ENCODE peak calls at places on chromosomes 16 and 17, in ten cellular contexts. Q is A549, H is cardiac muscle cell, B is progenitor cell of endocrine pancreas, G is H9, L is fibroblast of pulmonary artery, E is left ventricle myocardium inferior, V is choroid plexus epithelial cell, I is WTC11, K is omental fat pad. X is an unnamed sample.

GRCh38 chr16:19948186-19949104 is 63.8 kb upstream of the GPRC5B start:
- DNase-seq in Q (no peak), H (no peak), B (no peak), G (no peak), L (no peak), E (no peak), V (no peak), I (peak), K (no peak), X (no peak)

GRCh38 chr16:89130448-89130847 is 36.8 kb downstream of the ACSF3 start:
- DNase-seq in Q (no peak), H (no peak), B (no peak), G (no peak), L (no peak), E (peak), V (no peak), I (no peak), K (no peak), X (no peak)

GRCh38 chr16:65327346-65327745 is 205.5 kb upstream of the CDH11 start:
- DNase-seq in Q (no peak), H (no peak), B (no peak), G (no peak), L (no peak), E (no peak), V (no peak), I (no peak), K (no peak), X (no peak)

GRCh38 chr17:27408891-27409290 is 47.4 kb upstream of the KSR1 start:
- DNase-seq in Q (no peak), H (no peak), B (no peak), G (no peak), L (peak), E (no peak), V (peak), I (no peak), K (no peak), X (no peak)

GRCh38 chr17:6815775-6816174 is 15.8 kb downstream of the TEKT1 start:
- DNase-seq in Q (no peak), H (no peak), B (no peak), G (no peak), L (no peak), E (no peak), V (no peak), I (no peak), K (no peak), X (no peak)

GRCh38 chr17:4411201-4411600 is 22.5 kb upstream of the SPNS3 start:
- DNase-seq in Q (no peak), H (no peak), B (no peak), G (no peak), L (no peak), E (no peak), V (no peak), I (no peak), K (no peak), X (no peak)

GRCh38 chr17:51046527-51047384 is 73.9 kb downstream of the SPAG9 start:
- DNase-seq in Q (no peak), H (peak), B (peak), G (peak), L (peak), E (peak), V (peak), I (peak), K (peak), X (no peak)

GRCh38 chr16:55499951-55500350 is 8.9 kb upstream of the LPCAT2 start:
- DNase-seq in Q (no peak), H (peak), B (no peak), G (no peak), L (peak), E (no peak), V (peak), I (no peak), K (no peak), X (no peak)

GRCh38 chr16:66695474-66695934 is 1.0 kb downstream of the CMTM4 start:
- DNase-seq in Q (no peak), H (no peak), B (no peak), G (no peak), L (no peak), E (no peak), V (no peak), I (no peak), K (no peak), X (no peak)

GRCh38 chr16:12143776-12144175 is 167.2 kb downstream of the SNX29 start:
- DNase-seq in Q (no peak), H (no peak), B (no peak), G (no peak), L (no peak), E (no peak), V (no peak), I (no peak), K (no peak), X (no peak)

GRCh38 chr16:17518441-17518840 is 47.7 kb upstream of the XYLT1 start:
- DNase-seq in Q (no peak), H (no peak), B (no peak), G (no peak), L (peak), E (no peak), V (no peak), I (no peak), K (no peak), X (no peak)

GRCh38 chr17:79095345-79096055 is 20.9 kb downstream of the ENGASE start:
- DNase-seq in Q (no peak), H (no peak), B (no peak), G (no peak), L (no peak), E (no peak), V (no peak), I (no peak), K (no peak), X (no peak)

GRCh38 chr16:86928517-86929148 is 350.3 kb downstream of the FOXL1 start:
- DNase-seq in Q (no peak), H (peak), B (no peak), G (no peak), L (peak), E (no peak), V (no peak), I (no peak), K (no peak), X (no peak)

GRCh38 chr16:28935924-28936783 is 4.4 kb downstream of the CD19 start:
- DNase-seq in Q (peak), H (peak), B (no peak), G (peak), L (peak), E (peak), V (peak), I (peak), K (peak), X (peak)

GRCh38 chr17:68906638-68907037 is 48.6 kb downstream of the ABCA8 start:
- DNase-seq in Q (no peak), H (peak), B (no peak), G (no peak), L (peak), E (no peak), V (peak), I (no peak), K (no peak), X (no peak)

GRCh38 chr17:8056232-8056975 is 17.5 kb downstream of the ALOX15B start:
- DNase-seq in Q (no peak), H (no peak), B (no peak), G (no peak), L (peak), E (no peak), V (peak), I (peak), K (no peak), X (peak)

GRCh38 chr17:80678621-80679020 is 134.0 kb downstream of the RPTOR start:
- DNase-seq in Q (no peak), H (no peak), B (no peak), G (peak), L (peak), E (no peak), V (peak), I (no peak), K (no peak), X (no peak)

GRCh38 chr17:76953066-76953465 is 84.9 kb downstream of the MGAT5B start:
- DNase-seq in Q (no peak), H (no peak), B (no peak), G (no peak), L (no peak), E (no peak), V (no peak), I (no peak), K (no peak), X (no peak)

GRCh38 chr17:63601439-63602371 is 1.0 kb downstream of the TACO1 start:
- DNase-seq in Q (no peak), H (peak), B (no peak), G (no peak), L (peak), E (no peak), V (peak), I (no peak), K (no peak), X (no peak)

GRCh38 chr17:3547628-3548027 is 10.0 kb downstream of the TRPV3 start:
- DNase-seq in Q (no peak), H (no peak), B (no peak), G (peak), L (no peak), E (no peak), V (no peak), I (no peak), K (no peak), X (no peak)

GRCh38 chr16:60013076-60013475 is 1279.0 kb upstream of the GOT2 start:
- DNase-seq in Q (no peak), H (no peak), B (no peak), G (no peak), L (no peak), E (no peak), V (no peak), I (no peak), K (no peak), X (no peak)

GRCh38 chr17:27860971-27861669 is 32.0 kb downstream of the LYRM9 start:
- DNase-seq in Q (no peak), H (no peak), B (no peak), G (no peak), L (no peak), E (no peak), V (no peak), I (no peak), K (no peak), X (no peak)

GRCh38 chr16:78791011-78791410 is 691.6 kb downstream of the WWOX start:
- DNase-seq in Q (no peak), H (no peak), B (no peak), G (no peak), L (no peak), E (no peak), V (no peak), I (no peak), K (no peak), X (no peak)

GRCh38 chr16:11350531-11351335 is 5.5 kb downstream of the RMI2 start:
- DNase-seq in Q (no peak), H (no peak), B (no peak), G (no peak), L (peak), E (no peak), V (peak), I (no peak), K (no peak), X (no peak)

GRCh38 chr16:53509906-53510703 is 7.1 kb upstream of the AKTIP start:
- DNase-seq in Q (peak), H (peak), B (peak), G (peak), L (peak), E (peak), V (peak), I (peak), K (no peak), X (peak)

GRCh38 chr16:57736419-57737281 is 1.1 kb downstream of the KATNB1 start:
- DNase-seq in Q (peak), H (peak), B (no peak), G (peak), L (peak), E (peak), V (peak), I (peak), K (no peak), X (no peak)

GRCh38 chr17:47839071-47839470 is 2.0 kb downstream of the SCRN2 start:
- DNase-seq in Q (no peak), H (no peak), B (no peak), G (no peak), L (no peak), E (no peak), V (no peak), I (no peak), K (no peak), X (no peak)

GRCh38 chr16:84532299-84532724 is 27.9 kb upstream of the MEAK7 start:
- DNase-seq in Q (peak), H (peak), B (no peak), G (peak), L (peak), E (peak), V (peak), I (no peak), K (no peak), X (no peak)

GRCh38 chr17:9408381-9408780 is 167.2 kb downstream of the STX8 start:
- DNase-seq in Q (no peak), H (no peak), B (no peak), G (no peak), L (no peak), E (no peak), V (peak), I (no peak), K (no peak), X (no peak)

GRCh38 chr17:67051837-67052236 is 7.5 kb downstream of the CACNG1 start:
- DNase-seq in Q (no peak), H (no peak), B (no peak), G (peak), L (no peak), E (no peak), V (no peak), I (no peak), K (no peak), X (no peak)

GRCh38 chr16:80803341-80804060 is 897 bp downstream of the CDYL2 start:
- DNase-seq in Q (no peak), H (peak), B (peak), G (peak), L (peak), E (peak), V (peak), I (peak), K (no peak), X (peak)

GRCh38 chr17:71313866-71314265 is 807.0 kb upstream of the SOX9 start:
- DNase-seq in Q (no peak), H (no peak), B (no peak), G (no peak), L (no peak), E (no peak), V (no peak), I (no peak), K (no peak), X (no peak)

GRCh38 chr16:85613609-85614337 is 651 bp downstream of the GSE1 start:
- DNase-seq in Q (peak), H (peak), B (no peak), G (peak), L (no peak), E (peak), V (no peak), I (peak), K (no peak), X (peak)

GRCh38 chr16:8887952-8888560 is 5.9 kb downstream of the LITAFD start:
- DNase-seq in Q (no peak), H (no peak), B (no peak), G (no peak), L (peak), E (peak), V (no peak), I (no peak), K (no peak), X (no peak)

GRCh38 chr17:71828182-71828596 is 292.6 kb upstream of the SOX9 start:
- DNase-seq in Q (no peak), H (peak), B (no peak), G (peak), L (no peak), E (no peak), V (peak), I (peak), K (no peak), X (no peak)

GRCh38 chr17:42274273-42274542 is 2.0 kb downstream of the STAT5B start:
- DNase-seq in Q (no peak), H (no peak), B (no peak), G (no peak), L (no peak), E (no peak), V (no peak), I (no peak), K (no peak), X (no peak)

DNA sequence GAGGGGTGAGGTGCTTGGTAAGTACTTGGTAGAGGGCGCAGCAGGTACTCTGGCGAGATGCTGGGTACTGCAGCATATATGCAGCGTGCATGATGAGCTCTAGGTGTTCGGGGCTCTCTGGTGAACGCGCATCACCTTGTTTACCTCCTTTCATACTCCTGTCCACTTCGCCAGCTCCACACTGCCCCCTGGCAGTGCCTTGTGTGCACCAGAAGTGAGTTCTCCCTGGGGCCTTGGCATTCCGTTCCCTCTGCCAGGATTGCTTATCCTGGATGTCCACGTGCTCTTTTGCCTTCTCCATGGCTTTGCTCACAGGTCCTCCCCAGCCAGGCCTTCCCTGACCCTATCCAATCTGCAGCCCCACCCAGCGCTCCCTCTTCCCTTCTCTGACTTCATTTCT is 154.2 kb downstream of the MRM1 start:
- DNase-seq in Q (peak), H (peak), B (no peak), G (peak), L (peak), E (no peak), V (peak), I (peak), K (no peak), X (no peak)
- TF ChIP-seq CTCF in Q (peak), H (peak), B (peak), G (peak), L (peak), E (no peak), V (peak), I (peak), K (no peak), X (no peak)

GRCh38 chr16:49179714-49180330 is 101.8 kb downstream of the CBLN1 start:
- DNase-seq in Q (no peak), H (no peak), B (no peak), G (no peak), L (no peak), E (no peak), V (no peak), I (no peak), K (no peak), X (no peak)

GRCh38 chr16:49181812-49182211 is 99.8 kb downstream of the CBLN1 start:
- DNase-seq in Q (no peak), H (no peak), B (no peak), G (no peak), L (no peak), E (no peak), V (no peak), I (no peak), K (no peak), X (no peak)

GRCh38 chr16:49189286-49189685 is 92.4 kb downstream of the CBLN1 start:
- DNase-seq in Q (no peak), H (no peak), B (no peak), G (no peak), L (no peak), E (no peak), V (no peak), I (no peak), K (no peak), X (no peak)

DNA sequence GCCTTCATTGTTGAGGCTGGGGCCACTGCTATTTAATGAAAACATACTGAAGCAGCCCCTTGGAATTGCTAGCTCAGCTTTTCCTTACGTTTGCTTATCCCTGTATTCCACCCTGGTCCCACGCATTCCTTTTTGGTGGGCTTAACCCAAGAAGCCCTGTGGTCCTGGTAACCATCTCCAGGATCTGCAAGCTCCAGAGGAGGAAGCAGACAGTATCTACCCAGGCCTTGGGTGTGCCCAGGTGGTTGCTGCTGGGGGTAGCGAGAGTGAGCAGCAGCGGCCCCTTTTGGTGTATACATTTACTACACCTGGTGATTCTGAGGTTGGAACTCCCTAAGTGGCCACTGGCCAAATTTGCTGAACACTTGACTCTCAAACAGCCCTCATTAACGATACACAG is 97.7 kb downstream of the CBLN1 start:
- DNase-seq in Q (peak), H (peak), B (peak), G (peak), L (no peak), E (no peak), V (no peak), I (peak), K (no peak), X (no peak)
- TF ChIP-seq CTCF in Q (no peak), H (no peak), B (peak), G (peak), L (no peak), E (peak), V (no peak), I (peak), K (no peak), X (no peak)

DNA sequence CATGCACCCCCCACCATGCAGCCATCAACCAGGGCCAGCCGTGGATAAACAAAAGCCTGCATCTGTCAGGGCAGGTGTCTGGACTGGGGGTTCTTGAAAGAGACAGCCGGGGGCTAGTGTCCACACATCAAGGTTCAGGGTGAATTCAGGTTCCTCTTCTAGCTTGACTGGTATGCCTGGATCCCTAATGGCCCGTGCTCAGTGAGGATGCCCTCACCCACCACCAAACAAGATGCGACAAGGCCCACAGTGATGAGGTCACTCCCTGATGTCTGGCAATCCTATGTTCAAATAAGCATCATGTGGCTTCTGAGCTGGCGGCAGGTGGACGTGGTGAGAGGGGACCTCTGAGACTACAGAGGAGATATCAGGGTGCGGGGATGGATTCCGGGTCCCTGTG is 64.6 kb downstream of the GOSR1 start:
- DNase-seq in Q (no peak), H (no peak), B (no peak), G (no peak), L (no peak), E (no peak), V (no peak), I (no peak), K (no peak), X (no peak)
- TF ChIP-seq CTCF in Q (no peak), H (no peak), B (no peak), G (no peak), L (no peak), E (no peak), V (no peak), I (no peak), K (no peak), X (no peak)

DNA sequence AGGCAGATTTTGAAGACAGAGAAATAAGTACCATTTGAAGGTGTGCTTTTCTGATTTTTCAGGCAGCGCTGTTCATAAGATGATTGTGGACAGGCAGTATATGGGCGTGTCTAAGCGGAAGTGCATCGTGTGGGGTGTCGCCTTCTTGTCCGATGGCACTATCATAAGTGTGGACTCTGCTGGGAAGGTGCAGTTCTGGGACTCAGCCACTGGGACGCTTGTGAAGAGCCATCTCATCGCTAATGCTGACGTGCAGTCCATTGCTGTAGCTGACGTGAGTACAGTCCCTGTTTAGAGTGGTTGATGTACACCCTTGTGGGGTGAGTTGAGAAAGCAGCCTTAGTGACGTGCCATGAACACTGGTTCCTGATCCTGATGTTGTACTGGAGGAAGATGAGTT is 10.7 kb downstream of the UTP4 start:
- DNase-seq in Q (peak), H (no peak), B (no peak), G (no peak), L (peak), E (no peak), V (peak), I (no peak), K (no peak), X (no peak)
- TF ChIP-seq CTCF in Q (no peak), H (no peak), B (no peak), G (peak), L (no peak), E (no peak), V (peak), I (no peak), K (no peak), X (no peak)

X was measured in activated B cell treated with CpG ODN at 0.5 μM for 24 hours.